ENCODE peak calls at places on chromosomes 12 and 14, in four cellular contexts. U, V, Q and S are unnamed samples.
A peak's percentile ranks its signal among the peaks of the same experiment; 100 is the strongest.

GRCh38 chr14:65159281-65160062 is 57.2 kb upstream of the MAX start:
- DNase-seq in Q (no peak), U (no peak), V (no peak), S (no peak)

GRCh38 chr12:124321040-124321481 is 26.2 kb downstream of the RFLNA start:
- DNase-seq in V (no peak), U (peak; percentile 75), Q (peak; percentile 68), S (peak; percentile 85)

GRCh38 chr12:16155938-16156337 is 121.5 kb downstream of the SLC15A5 start:
- DNase-seq in U (no peak), V (no peak), Q (no peak), S (no peak)

GRCh38 chr14:85702937-85703336 is 173.0 kb downstream of the FLRT2 start:
- DNase-seq in V (no peak), Q (no peak), U (no peak), S (no peak)

GRCh38 chr12:76611533-76611932 is 52.0 kb upstream of the OSBPL8 start:
- DNase-seq in U (no peak), V (peak; percentile 58), Q (no peak), S (no peak)

GRCh38 chr12:65778268-65779090 is 45.8 kb upstream of the HMGA2 start:
- DNase-seq in U (no peak), V (no peak), Q (no peak), S (no peak)

GRCh38 chr14:23559010-23559920 is 3.2 kb downstream of the THTPA start:
- DNase-seq in Q (peak; percentile 54), U (peak; percentile 60), V (peak; percentile 27), S (peak; percentile 53)

GRCh38 chr14:61934385-61934784 is 172.2 kb downstream of the SNAPC1 start:
- DNase-seq in V (peak; percentile 84), Q (no peak), U (no peak), S (no peak)

GRCh38 chr12:98579835-98580234 is 13.7 kb upstream of the SLC25A3 start:
- DNase-seq in V (no peak), U (no peak), Q (no peak), S (no peak)

GRCh38 chr12:62605972-62606371 is 139.3 kb downstream of the MON2 start:
- DNase-seq in V (no peak), U (no peak), Q (no peak), S (no peak)
- H3K4me3 ChIP-seq in V (no peak overlapping the region), U (no peak overlapping the region), Q (no peak overlapping the region), S (no peak overlapping the region)

GRCh38 chr14:101459392-101459900 is 101.8 kb upstream of the DIO3 start:
- DNase-seq in U (no peak), V (no peak), Q (no peak), S (no peak)

GRCh38 chr14:101457177-101457935 is 103.9 kb upstream of the DIO3 start:
- DNase-seq in U (no peak), Q (no peak), V (no peak), S (no peak)

GRCh38 chr14:101457936-101458535 is 103.3 kb upstream of the DIO3 start:
- DNase-seq in U (no peak), Q (no peak), V (no peak), S (no peak)

GRCh38 chr14:101460521-101460920 is 100.8 kb upstream of the DIO3 start:
- DNase-seq in Q (no peak), U (no peak), V (no peak), S (no peak)

DNA sequence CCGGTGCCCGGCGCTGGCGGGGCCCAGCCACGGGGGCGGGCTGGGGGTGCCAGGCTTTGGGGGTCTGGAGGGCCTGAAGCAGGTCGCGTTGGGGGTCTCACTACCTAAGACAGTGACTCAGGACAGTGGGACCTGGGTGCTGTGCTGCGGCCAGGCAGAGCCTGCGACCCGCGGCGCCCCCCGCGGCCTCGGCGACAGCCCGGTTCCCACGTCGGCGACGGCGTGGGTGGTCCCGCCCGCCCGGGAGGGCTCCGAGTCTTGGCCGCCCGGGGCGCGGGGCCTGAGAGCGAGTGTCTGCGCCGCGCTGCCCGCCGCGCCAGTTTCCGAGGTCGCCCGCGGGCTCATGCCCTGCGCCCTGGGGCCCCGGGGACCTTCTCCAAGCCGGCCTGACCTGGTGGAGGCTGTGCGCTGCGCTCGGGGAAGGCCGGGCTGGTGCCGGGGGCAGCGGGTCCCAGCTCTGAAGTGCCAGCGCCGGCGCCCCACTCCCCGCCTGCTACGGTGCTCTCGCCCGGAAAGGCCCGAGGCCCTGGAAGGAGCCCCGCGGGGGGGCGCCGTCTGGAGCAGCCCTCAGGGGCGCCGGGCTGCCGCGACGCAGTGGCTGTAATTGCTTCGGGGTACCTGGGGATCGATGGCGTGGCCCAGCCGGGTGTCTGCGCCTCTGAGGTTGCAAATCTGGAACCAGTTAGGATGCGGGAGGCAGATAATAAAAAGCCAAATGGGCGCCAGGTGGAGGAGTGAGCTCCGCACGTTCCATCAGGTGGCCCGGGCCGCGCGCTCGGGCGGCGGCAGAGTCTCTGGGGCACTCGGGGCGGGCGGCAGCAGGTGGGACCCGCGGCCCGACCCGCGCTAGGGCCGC is 102.5 kb upstream of the DIO3 start:
- DNase-seq in Q (no peak), U (peak; percentile 23), V (no peak), S (no peak)
- H3K4me3 ChIP-seq in Q (peak overlapping the region; percentile 19), U (no peak overlapping the region), V (no peak overlapping the region), S (peak overlapping the region; percentile 28)

GRCh38 chr12:4285070-4285469 is 11.5 kb downstream of the CCND2 start:
- DNase-seq in U (no peak), V (no peak), Q (no peak), S (no peak)
- H3K4me3 ChIP-seq in U (no peak overlapping the region), V (no peak overlapping the region), Q (no peak overlapping the region), S (no peak overlapping the region)

DNA sequence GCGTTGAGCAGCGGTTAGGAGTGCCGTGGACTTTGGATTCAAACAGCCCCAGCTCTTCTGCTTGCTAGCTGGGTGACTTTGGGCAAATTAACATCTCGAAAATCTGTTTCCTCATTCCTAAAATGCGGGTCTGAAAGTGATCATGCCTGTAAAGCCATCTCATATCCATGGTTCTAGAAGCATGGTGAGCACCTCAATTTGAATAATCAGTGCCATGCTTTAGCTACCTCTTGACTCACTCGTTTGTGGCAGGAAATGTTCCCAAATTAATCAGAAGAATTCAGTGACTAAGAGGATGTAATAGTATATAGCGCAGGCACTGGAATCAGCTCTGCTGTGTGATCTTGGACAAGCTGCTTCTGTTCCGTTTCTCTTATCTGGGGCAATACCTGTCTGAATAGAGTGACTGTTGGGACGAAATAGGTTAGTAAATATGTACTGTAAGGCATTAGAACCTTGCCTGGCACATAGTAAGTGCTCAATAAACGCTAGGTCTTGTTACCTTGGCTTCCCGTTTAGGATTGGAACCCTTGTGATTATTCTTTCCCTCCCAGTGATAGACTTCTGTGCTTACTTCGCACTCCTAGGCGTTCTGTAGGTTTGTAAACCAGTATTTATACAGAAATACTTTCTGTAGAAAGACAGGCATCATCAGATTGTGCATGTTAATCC is 768 bp upstream of the SMAGP start:
- DNase-seq in U (peak; percentile 11), Q (no peak), V (peak; percentile 29), S (no peak)
- H3K4me3 ChIP-seq in U (peak overlapping the region; percentile 77), Q (peak overlapping the region; percentile 84), V (peak overlapping the region; percentile 73), S (peak overlapping the region; percentile 77)

GRCh38 chr12:47882796-47883546 is 21.8 kb downstream of the VDR start:
- DNase-seq in U (no peak), Q (no peak), V (no peak), S (no peak)

GRCh38 chr12:47883663-47884195 is 21.1 kb downstream of the VDR start:
- DNase-seq in U (no peak), Q (no peak), V (no peak), S (no peak)

GRCh38 chr12:47884501-47884900 is 20.3 kb downstream of the VDR start:
- DNase-seq in U (no peak), V (no peak), Q (no peak), S (no peak)

GRCh38 chr12:47881041-47881440 is 23.8 kb downstream of the VDR start:
- DNase-seq in U (no peak), V (no peak), Q (no peak), S (no peak)

GRCh38 chr12:47881826-47882427 is 22.9 kb downstream of the VDR start:
- DNase-seq in U (peak; percentile 34), V (peak; percentile 96), Q (no peak), S (peak; percentile 43)
- H3K4me3 ChIP-seq in U (no peak overlapping the region), V (peak overlapping the region; percentile 2), Q (no peak overlapping the region), S (no peak overlapping the region)

GRCh38 chr12:6849976-6850560 is 1.0 kb downstream of the CDCA3 start:
- DNase-seq in V (no peak), Q (no peak), U (no peak), S (no peak)
- H3K4me3 ChIP-seq in V (peak overlapping the region; percentile 97), Q (no peak overlapping the region), U (no peak overlapping the region), S (no peak overlapping the region)

GRCh38 chr14:63513756-63514155 is 29.4 kb downstream of the PPP2R5E start:
- DNase-seq in U (no peak), Q (no peak), V (no peak), S (no peak)
- H3K4me3 ChIP-seq in U (no peak overlapping the region), Q (no peak overlapping the region), V (no peak overlapping the region), S (no peak overlapping the region)

GRCh38 chr14:33946679-33947078 is 4.2 kb downstream of the EGLN3 start:
- DNase-seq in V (no peak), Q (no peak), U (no peak), S (no peak)
- H3K4me3 ChIP-seq in V (no peak overlapping the region), Q (peak overlapping the region; percentile 96), U (no peak overlapping the region), S (peak overlapping the region; percentile 19)